ENCODE peak calls at places on chromosome 12, in five cellular contexts. One of them, this sample, is unnamed.

GRCh38 chr12:124588689-124589318 is 21.4 kb upstream of the NCOR2 start:
- DNase-seq in cardiac muscle cell: peak
- DNase-seq in heart left ventricle: peak
- DNase-seq in BE2C: no peak
- DNase-seq in WERI-Rb-1: no peak
- DNase-seq in this sample: no peak

GRCh38 chr12:86675197-86675596 is 419.0 kb upstream of the MGAT4C start:
- DNase-seq in WERI-Rb-1: no peak
- DNase-seq in BE2C: peak
- DNase-seq in heart left ventricle: no peak
- DNase-seq in cardiac muscle cell: no peak
- DNase-seq in this sample: no peak

GRCh38 chr12:95169368-95169767 is 47.9 kb downstream of the FGD6 start:
- DNase-seq in BE2C: no peak
- DNase-seq in cardiac muscle cell: peak
- DNase-seq in WERI-Rb-1: no peak
- DNase-seq in heart left ventricle: no peak
- DNase-seq in this sample: no peak

GRCh38 chr12:39723831-39724230 is 104.2 kb upstream of the ABCD2 start:
- DNase-seq in heart left ventricle: no peak
- DNase-seq in WERI-Rb-1: no peak
- DNase-seq in cardiac muscle cell: peak
- DNase-seq in BE2C: peak
- DNase-seq in this sample: no peak

GRCh38 chr12:71685312-71685906 is 473 bp upstream of the TMEM19 start:
- DNase-seq in cardiac muscle cell: no peak
- DNase-seq in WERI-Rb-1: peak
- DNase-seq in heart left ventricle: no peak
- DNase-seq in BE2C: no peak
- DNase-seq in this sample: no peak

GRCh38 chr12:75995691-75996090 is 35.9 kb downstream of the PHLDA1 start:
- DNase-seq in cardiac muscle cell: no peak
- DNase-seq in heart left ventricle: no peak
- DNase-seq in WERI-Rb-1: no peak
- DNase-seq in BE2C: no peak
- DNase-seq in this sample: no peak

GRCh38 chr12:107402041-107403022 is 283.3 kb upstream of the PWP1 start:
- DNase-seq in BE2C: peak
- DNase-seq in WERI-Rb-1: peak
- DNase-seq in cardiac muscle cell: peak
- DNase-seq in heart left ventricle: peak
- DNase-seq in this sample: peak

GRCh38 chr12:76669981-76670380 is 93.9 kb upstream of the ZDHHC17 start:
- DNase-seq in cardiac muscle cell: no peak
- DNase-seq in heart left ventricle: no peak
- DNase-seq in BE2C: no peak
- DNase-seq in WERI-Rb-1: no peak
- DNase-seq in this sample: no peak

GRCh38 chr12:116481726-116482125 is 77.5 kb upstream of the MAP1LC3B2 start:
- DNase-seq in WERI-Rb-1: no peak
- DNase-seq in heart left ventricle: no peak
- DNase-seq in cardiac muscle cell: no peak
- DNase-seq in BE2C: no peak
- DNase-seq in this sample: no peak

GRCh38 chr12:68538722-68539614 is 71.7 kb upstream of the RAP1B start:
- DNase-seq in heart left ventricle: peak
- DNase-seq in WERI-Rb-1: no peak
- DNase-seq in BE2C: no peak
- DNase-seq in cardiac muscle cell: peak
- DNase-seq in this sample: no peak

GRCh38 chr12:124233041-124233836 is 61.7 kb upstream of the RFLNA start:
- DNase-seq in WERI-Rb-1: no peak
- DNase-seq in BE2C: no peak
- DNase-seq in cardiac muscle cell: peak
- DNase-seq in heart left ventricle: no peak
- DNase-seq in this sample: no peak

GRCh38 chr12:5513406-5513805 is 81.5 kb downstream of the NTF3 start:
- DNase-seq in cardiac muscle cell: no peak
- DNase-seq in WERI-Rb-1: no peak
- DNase-seq in heart left ventricle: no peak
- DNase-seq in BE2C: no peak
- DNase-seq in this sample: no peak

GRCh38 chr12:5510251-5510805 is 78.4 kb downstream of the NTF3 start:
- DNase-seq in WERI-Rb-1: no peak
- DNase-seq in heart left ventricle: no peak
- DNase-seq in cardiac muscle cell: no peak
- DNase-seq in BE2C: no peak
- DNase-seq in this sample: no peak

GRCh38 chr12:5511256-5511643 is 79.3 kb downstream of the NTF3 start:
- DNase-seq in cardiac muscle cell: no peak
- DNase-seq in WERI-Rb-1: no peak
- DNase-seq in BE2C: no peak
- DNase-seq in heart left ventricle: no peak
- DNase-seq in this sample: no peak

GRCh38 chr12:5512585-5512970 is 80.7 kb downstream of the NTF3 start:
- DNase-seq in BE2C: no peak
- DNase-seq in cardiac muscle cell: no peak
- DNase-seq in WERI-Rb-1: no peak
- DNase-seq in heart left ventricle: no peak
- DNase-seq in this sample: peak

DNA sequence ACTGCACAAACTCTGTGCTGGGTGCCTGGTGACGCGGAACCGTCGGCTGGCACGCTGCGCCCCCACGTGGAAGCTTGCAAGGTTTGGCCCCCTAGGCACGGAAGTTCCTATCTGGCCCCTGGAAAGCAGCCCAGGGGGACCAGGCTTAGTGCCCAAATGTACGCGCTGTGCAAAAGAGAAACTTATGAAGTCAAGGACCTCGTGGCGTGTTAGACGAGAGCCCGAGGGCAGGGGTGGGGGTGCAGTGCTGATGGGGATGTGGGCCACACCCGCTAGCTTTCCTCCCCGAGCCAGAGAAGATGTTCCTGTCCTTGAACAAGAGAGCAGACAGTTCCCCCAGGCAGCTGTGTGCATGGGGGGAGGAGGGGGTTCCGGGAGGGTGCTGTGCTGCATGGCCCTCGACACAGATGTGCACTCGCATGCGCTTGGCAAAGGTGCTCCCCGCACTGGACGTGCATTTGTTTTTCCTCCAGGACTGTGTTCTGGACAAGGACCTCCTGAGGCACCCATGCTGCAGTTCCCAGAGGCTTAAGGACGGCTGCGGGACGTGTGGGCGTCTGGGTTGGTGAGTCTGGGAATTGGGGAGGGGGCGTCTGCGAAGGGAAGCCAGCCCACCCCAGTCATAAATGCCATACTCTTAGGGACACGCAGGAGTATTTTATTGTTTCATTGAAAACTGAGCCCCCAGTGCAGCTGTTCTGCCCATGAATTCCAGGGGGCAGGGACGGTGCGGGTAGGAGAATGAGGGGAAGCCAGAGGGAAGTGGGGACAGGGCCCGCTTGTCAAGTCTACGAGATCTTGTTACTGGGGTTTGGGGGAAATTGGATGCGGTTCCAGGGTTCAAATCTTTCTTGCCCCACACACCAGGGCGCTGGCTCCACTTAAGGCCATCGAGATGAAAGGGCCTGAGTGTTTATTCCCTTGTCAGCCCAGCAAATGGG is 80.0 kb downstream of the NTF3 start:
- DNase-seq in cardiac muscle cell: peak
- DNase-seq in heart left ventricle: no peak
- DNase-seq in BE2C: no peak
- DNase-seq in WERI-Rb-1: no peak
- DNase-seq in this sample: peak
- TF ChIP-seq CTCF in cardiac muscle cell: peak
- TF ChIP-seq CTCF in heart left ventricle: peak
- TF ChIP-seq CTCF in BE2C: peak
- TF ChIP-seq CTCF in WERI-Rb-1: no peak
- TF ChIP-seq CTCF in this sample: peak

GRCh38 chr12:16189849-16190248 is 87.6 kb downstream of the SLC15A5 start:
- DNase-seq in WERI-Rb-1: peak
- DNase-seq in heart left ventricle: no peak
- DNase-seq in cardiac muscle cell: peak
- DNase-seq in BE2C: no peak
- DNase-seq in this sample: no peak
- TF ChIP-seq CTCF in WERI-Rb-1: peak
- TF ChIP-seq CTCF in heart left ventricle: no peak
- TF ChIP-seq CTCF in cardiac muscle cell: peak
- TF ChIP-seq CTCF in BE2C: peak
- TF ChIP-seq CTCF in this sample: peak

GRCh38 chr12:128856791-128857078 is 3.5 kb downstream of the GLT1D1 start:
- DNase-seq in WERI-Rb-1: no peak
- DNase-seq in BE2C: no peak
- DNase-seq in cardiac muscle cell: no peak
- DNase-seq in heart left ventricle: no peak
- DNase-seq in this sample: no peak
- TF ChIP-seq CTCF in WERI-Rb-1: no peak
- TF ChIP-seq CTCF in BE2C: no peak
- TF ChIP-seq CTCF in cardiac muscle cell: no peak
- TF ChIP-seq CTCF in heart left ventricle: no peak
- TF ChIP-seq CTCF in this sample: no peak

GRCh38 chr12:69540606-69541386 is 44.5 kb upstream of the CCT2 start:
- DNase-seq in heart left ventricle: no peak
- DNase-seq in cardiac muscle cell: peak
- DNase-seq in BE2C: no peak
- DNase-seq in WERI-Rb-1: no peak
- DNase-seq in this sample: no peak
- TF ChIP-seq CTCF in heart left ventricle: no peak
- TF ChIP-seq CTCF in cardiac muscle cell: no peak
- TF ChIP-seq CTCF in BE2C: no peak
- TF ChIP-seq CTCF in WERI-Rb-1: no peak
- TF ChIP-seq CTCF in this sample: no peak